ENCODE peak calls at places on chromosomes 3 and 15, in five cellular contexts. J is HCT116, Y is GM23338, Q is HepG2, H is GM12878. Z is an unnamed sample. For H3K4me1, the result is how much of the 10 kb centered on the place peaks cover.

GRCh38 chr15:51841401-51842040 is 12.1 kb downstream of the TMOD3 start:
- ATAC-seq in J (no peak), H (no peak), Y (no peak), Q (no peak), Z (no peak)

GRCh38 chr3:124078978-124079911 is 87.3 kb upstream of the ROPN1 start:
- ATAC-seq in H (peak), J (peak), Y (peak), Q (no peak), Z (no peak)

GRCh38 chr3:50160561-50160983 is 5.4 kb downstream of the SEMA3F start:
- ATAC-seq in J (no peak), Y (no peak), Q (no peak), H (no peak), Z (peak)

GRCh38 chr3:12107071-12107713 is 51.5 kb downstream of the TIMP4 start:
- ATAC-seq in Q (no peak), J (no peak), Y (no peak), H (no peak), Z (no peak)

GRCh38 chr15:95574053-95574452 is 756.4 kb upstream of the NR2F2 start:
- ATAC-seq in Y (no peak), Q (no peak), H (no peak), J (no peak), Z (no peak)

GRCh38 chr3:15269091-15269989 is 63.0 kb downstream of the SH3BP5 start:
- ATAC-seq in Y (no peak), J (peak), H (no peak), Q (no peak), Z (peak)

GRCh38 chr3:155804298-155804697 is 1.8 kb downstream of the C3orf33 start:
- ATAC-seq in H (no peak), J (no peak), Y (no peak), Q (peak), Z (no peak)

GRCh38 chr3:94011208-94011842 is 17.1 kb downstream of the STX19 start:
- ATAC-seq in Y (no peak), Q (no peak), H (no peak), J (no peak), Z (peak)

GRCh38 chr3:124132813-124133212 is 140.9 kb upstream of the ROPN1 start:
- ATAC-seq in H (no peak), Q (no peak), J (no peak), Y (no peak), Z (no peak)

GRCh38 chr3:12444582-12445468 is 39.5 kb upstream of the TSEN2 start:
- ATAC-seq in Y (peak), J (peak), Q (peak), H (no peak), Z (no peak)

GRCh38 chr15:91552555-91552954 is 301.0 kb upstream of the SLCO3A1 start:
- ATAC-seq in Q (no peak), Y (no peak), H (no peak), J (no peak), Z (no peak)

GRCh38 chr3:61719278-61719977 is 158.1 kb downstream of the PTPRG start:
- ATAC-seq in Y (peak), Q (no peak), J (no peak), H (no peak), Z (no peak)

GRCh38 chr15:66763186-66764066 is 61.4 kb downstream of the SMAD6 start:
- ATAC-seq in H (no peak), J (no peak), Y (no peak), Q (no peak), Z (peak)

GRCh38 chr3:178671261-178672191 is 135.3 kb downstream of the KCNMB2 start:
- ATAC-seq in H (peak), J (no peak), Y (no peak), Q (no peak), Z (peak)

GRCh38 chr3:38016410-38016809 is 13.0 kb downstream of the PLCD1 start:
- ATAC-seq in J (no peak), Q (no peak), H (no peak), Y (no peak), Z (no peak)

GRCh38 chr3:78804251-78805037 is 963.4 kb downstream of the ROBO1 start:
- ATAC-seq in Y (no peak), J (no peak), Q (no peak), H (no peak), Z (no peak)

GRCh38 chr3:177141471-177141870 is 55.8 kb downstream of the TBL1XR1 start:
- ATAC-seq in Q (no peak), J (no peak), Y (no peak), H (no peak), Z (no peak)

GRCh38 chr3:43894176-43895049 is 203.7 kb downstream of the ABHD5 start:
- ATAC-seq in J (peak), Y (peak), H (peak), Q (peak), Z (peak)

DNA sequence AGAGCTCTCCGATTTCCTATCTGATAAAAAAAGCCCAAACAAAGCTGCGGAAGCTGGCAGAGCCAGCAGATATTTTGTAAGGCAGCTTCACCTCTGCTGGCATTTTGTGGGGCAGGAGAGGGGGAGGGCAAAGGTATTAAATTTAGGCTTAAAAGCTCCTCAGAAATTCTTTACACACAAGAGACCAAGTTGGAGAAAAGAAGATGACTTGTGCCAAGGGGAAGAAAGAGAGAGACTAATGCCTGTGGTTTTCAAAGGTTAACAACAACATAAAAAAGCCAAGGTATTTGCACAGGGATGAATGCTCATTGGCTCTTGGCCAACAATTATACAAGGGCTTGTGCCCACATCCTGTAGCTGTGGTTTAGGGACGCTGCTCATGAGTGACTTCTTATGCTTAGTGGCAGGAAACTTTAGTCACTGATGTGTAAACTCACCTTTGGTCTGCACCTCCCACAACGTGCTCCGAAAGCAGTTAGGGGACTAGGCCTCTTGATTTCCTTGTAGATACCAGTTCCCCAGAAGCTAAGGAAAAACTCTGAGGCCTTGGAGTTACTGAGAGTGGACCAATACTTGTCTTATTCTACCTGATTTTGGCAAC is 152.9 kb downstream of the TPRG1 start:
- ATAC-seq in H (peak), Q (peak), Y (no peak), J (peak), Z (no peak)
- H3K4me1 ChIP-seq in H (under half), Q (under half), Y (under half), J (under half), Z (under half)

GRCh38 chr3:151974067-151974466 is 100.6 kb downstream of the SUCNR1 start:
- ATAC-seq in H (no peak), Q (no peak), J (no peak), Y (no peak), Z (no peak)

GRCh38 chr3:151983538-151983937 is 110.1 kb downstream of the SUCNR1 start:
- ATAC-seq in Y (no peak), J (no peak), H (no peak), Q (no peak), Z (no peak)

GRCh38 chr3:151976211-151977050 is 103.0 kb downstream of the SUCNR1 start:
- ATAC-seq in Y (no peak), H (peak), Q (no peak), J (peak), Z (peak)

GRCh38 chr3:151985787-151986430 is 112.5 kb downstream of the SUCNR1 start:
- ATAC-seq in Y (no peak), H (peak), Q (no peak), J (no peak), Z (no peak)

GRCh38 chr3:151979914-151980313 is 106.5 kb downstream of the SUCNR1 start:
- ATAC-seq in Q (no peak), Y (no peak), J (no peak), H (no peak), Z (no peak)
- TF ChIP-seq POLR2AphosphoS5 in Q (no peak), Y (no peak), J (no peak), H (no peak), Z (no peak)

DNA sequence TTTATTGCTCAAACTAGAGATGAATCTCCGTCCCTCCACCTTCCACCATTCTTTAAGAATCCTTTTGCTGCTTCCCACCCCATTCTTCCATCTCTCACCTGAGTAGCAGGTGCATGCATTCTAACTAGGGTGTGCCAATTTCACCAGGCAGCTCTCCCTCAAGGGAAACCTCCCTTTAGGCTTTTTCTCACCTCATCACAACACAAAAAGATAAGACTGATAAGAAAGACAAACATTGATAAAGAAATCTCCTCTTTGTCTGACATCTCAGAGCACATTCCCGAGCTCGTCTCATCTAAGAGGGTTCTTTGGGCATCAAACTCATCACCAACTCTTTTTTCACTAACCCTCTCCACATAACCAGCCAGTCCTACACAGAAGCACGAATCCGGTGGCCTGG is 23.0 kb downstream of the MB21D2 start:
- ATAC-seq in Q (no peak), Y (no peak), H (no peak), J (no peak), Z (no peak)
- H3K4me1 ChIP-seq in Q (half or more), Y (half or more), H (half or more), J (under half), Z (under half)

GRCh38 chr3:166473501-166473900 is 636.3 kb upstream of the BCHE start:
- ATAC-seq in Y (no peak), H (no peak), Q (no peak), J (no peak), Z (no peak)
- TF ChIP-seq POLR2AphosphoS5 in Y (no peak), H (no peak), Q (no peak), J (no peak), Z (no peak)

GRCh38 chr3:159857840-159858239 is 130.8 kb upstream of the IL12A start:
- ATAC-seq in H (no peak), Y (no peak), J (no peak), Q (no peak), Z (no peak)

GRCh38 chr3:159855599-159856495 is 132.8 kb upstream of the IL12A start:
- ATAC-seq in Y (no peak), Q (no peak), H (no peak), J (no peak), Z (no peak)

GRCh38 chr3:159858650-159859049 is 130.0 kb upstream of the IL12A start:
- ATAC-seq in Q (no peak), Y (no peak), J (no peak), H (no peak), Z (no peak)

GRCh38 chr3:159854500-159855124 is 134.0 kb upstream of the IL12A start:
- ATAC-seq in Q (no peak), H (no peak), J (peak), Y (no peak), Z (peak)

DNA sequence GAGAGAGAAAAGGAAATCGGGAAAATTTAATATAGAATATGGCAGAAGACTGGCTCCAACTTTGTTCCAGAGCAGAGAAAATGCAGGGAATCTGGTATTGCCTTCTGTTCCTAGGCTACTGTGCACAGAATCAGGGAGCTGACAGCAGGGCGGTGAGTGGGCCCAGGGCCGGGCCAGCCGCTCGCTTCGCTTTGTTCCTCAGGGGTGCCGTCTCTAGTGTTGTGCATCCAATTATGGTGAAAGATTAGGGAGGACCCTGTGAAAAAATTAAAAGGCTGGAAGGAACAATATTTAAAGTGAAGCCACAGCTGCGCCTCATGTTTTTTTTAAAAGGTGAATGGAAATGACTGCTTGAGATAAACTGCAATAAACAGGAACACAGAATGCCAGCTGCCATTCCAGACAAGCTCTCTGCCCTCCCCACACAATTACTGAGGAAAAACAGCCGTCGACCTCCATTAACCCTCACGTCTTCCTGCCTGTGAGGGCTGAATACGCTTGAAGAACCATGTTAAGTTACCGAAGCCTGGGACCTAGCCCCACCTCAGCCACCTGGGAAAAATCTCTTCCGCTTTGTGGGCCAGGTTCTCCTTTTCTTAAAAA is 132.0 kb upstream of the IL12A start:
- ATAC-seq in Y (no peak), H (no peak), J (no peak), Q (no peak), Z (no peak)
- H3K4me1 ChIP-seq in Y (under half), H (under half), J (under half), Q (under half), Z (under half)

GRCh38 chr3:137194301-137194700 is 236.5 kb downstream of the IL20RB start:
- ATAC-seq in H (no peak), Y (no peak), J (no peak), Q (no peak), Z (no peak)

GRCh38 chr3:137191133-137191923 is 233.5 kb downstream of the IL20RB start:
- ATAC-seq in Y (no peak), Q (no peak), J (no peak), H (no peak), Z (peak)
- TF ChIP-seq POLR2AphosphoS5 in Y (no peak), Q (no peak), J (no peak), H (no peak), Z (peak)

DNA sequence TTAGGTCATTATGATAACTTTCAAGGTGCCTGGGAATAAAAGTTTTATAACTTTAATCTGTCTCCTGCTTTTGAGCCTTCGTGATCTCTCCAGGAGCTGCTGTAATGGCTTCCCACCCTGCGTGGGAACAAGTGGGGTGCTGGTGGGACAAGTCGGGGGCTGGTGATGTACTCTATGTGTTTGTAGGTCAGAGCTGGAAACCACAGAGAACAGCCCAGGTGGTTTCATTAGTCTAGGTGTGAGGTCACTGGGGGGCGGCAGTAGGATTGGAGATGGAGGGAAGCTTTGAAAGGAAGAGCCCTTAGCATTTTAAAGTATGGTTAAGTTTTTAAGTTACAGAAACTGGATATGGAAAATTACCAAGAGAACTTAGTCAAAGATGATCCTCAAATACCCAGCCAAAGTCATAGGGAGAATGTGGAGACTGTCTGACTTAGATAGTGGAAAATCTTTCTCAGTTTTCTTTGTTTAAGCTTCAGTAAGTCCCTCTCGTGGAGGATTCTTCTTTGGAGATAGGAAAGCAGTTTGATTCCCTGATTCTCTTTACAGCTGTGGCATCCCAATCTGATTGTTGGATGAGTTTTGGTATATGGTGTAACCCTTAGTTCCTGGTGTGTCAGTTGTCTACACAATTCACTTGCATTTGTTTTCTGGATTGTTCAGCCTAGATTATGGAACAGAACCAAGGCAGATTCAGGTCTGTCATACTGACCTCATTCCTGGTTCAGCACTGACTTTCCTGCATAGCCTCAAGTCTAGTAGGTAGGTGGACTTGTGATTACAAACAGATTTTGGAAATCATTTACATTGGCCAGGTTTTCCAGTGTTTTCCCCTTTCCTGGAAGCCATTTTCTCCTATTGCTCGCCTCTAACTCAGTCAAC is 115.6 kb downstream of the FNDC3B start:
- ATAC-seq in J (no peak), Q (peak), H (peak), Y (peak), Z (no peak)
- H3K4me1 ChIP-seq in J (under half), Q (half or more), H (under half), Y (half or more), Z (under half)

DNA sequence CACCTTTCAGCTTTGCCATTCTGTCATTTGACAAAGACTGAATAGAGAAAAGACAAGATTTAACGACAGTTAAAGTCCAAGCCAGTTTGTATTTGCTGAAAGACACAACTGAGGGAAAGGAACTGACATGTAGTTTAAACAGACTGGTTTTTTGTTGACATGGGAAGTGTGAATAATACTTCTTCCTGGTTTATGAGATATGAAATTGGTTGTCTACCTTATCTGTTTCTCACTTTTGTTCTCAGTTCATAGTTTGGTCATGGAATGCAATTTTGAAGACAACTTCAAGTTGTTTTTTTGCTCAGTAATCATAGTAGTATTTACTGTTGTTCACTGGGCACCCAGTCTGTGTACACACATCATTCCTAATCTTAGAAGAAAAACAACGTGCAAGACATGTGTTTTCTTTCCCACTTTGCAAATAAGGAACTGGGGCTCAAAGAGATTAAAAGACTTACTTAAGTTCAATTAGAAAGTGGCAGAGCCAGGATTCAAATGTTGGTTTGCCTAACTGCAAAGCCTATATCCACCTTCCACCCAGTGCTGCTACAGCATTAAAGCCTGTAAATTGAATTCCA is 103.5 kb downstream of the LPP start:
- ATAC-seq in Q (no peak), Y (no peak), H (no peak), J (no peak), Z (no peak)
- TF ChIP-seq POLR2AphosphoS5 in Q (no peak), Y (no peak), H (no peak), J (no peak), Z (no peak)

GRCh38 chr15:85452436-85452835 is 72.0 kb downstream of the AKAP13 start:
- ATAC-seq in Q (no peak), Y (no peak), H (peak), J (no peak), Z (no peak)

GRCh38 chr15:85455851-85456250 is 75.4 kb downstream of the AKAP13 start:
- ATAC-seq in H (no peak), Y (no peak), J (no peak), Q (no peak), Z (no peak)

GRCh38 chr15:85453144-85453872 is 72.9 kb downstream of the AKAP13 start:
- ATAC-seq in Q (peak), J (peak), Y (no peak), H (no peak), Z (no peak)

GRCh38 chr15:85454403-85454802 is 74.0 kb downstream of the AKAP13 start:
- ATAC-seq in Q (peak), H (no peak), J (no peak), Y (peak), Z (no peak)

GRCh38 chr15:85451099-85451700 is 70.8 kb downstream of the AKAP13 start:
- ATAC-seq in Y (no peak), H (no peak), Q (no peak), J (no peak), Z (no peak)
- H3K4me1 ChIP-seq in Y (under half), H (under half), Q (under half), J (under half), Z (under half)